ENCODE peak calls at places on chromosome 18, in eight cellular contexts. G is A172, R is T-helper 1 cell, A is anterior cingulate cortex, Z is GM03348, U is HuH-7, E is NCI-H2081, C is fibroblast of gingiva. Q is an unnamed sample.

GRCh38 chr18:77098554-77099174 is 33.9 kb downstream of the MBP start:
- DNase-seq in C (no peak), G (no peak), R (no peak), E (no peak), A (no peak), Z (no peak), U (no peak), Q (no peak)

GRCh38 chr18:55421612-55422381 is 166.2 kb downstream of the TCF4 start:
- DNase-seq in U (no peak), C (peak), G (no peak), R (no peak), Z (peak), E (peak), A (no peak), Q (no peak)

GRCh38 chr18:23828426-23828825 is 139.2 kb downstream of the LAMA3 start:
- DNase-seq in Z (peak), E (peak), G (peak), A (no peak), U (no peak), R (no peak), C (peak), Q (no peak)

GRCh38 chr18:79902640-79903039 is 48.8 kb downstream of the SLC66A2 start:
- DNase-seq in Z (no peak), U (no peak), C (no peak), E (no peak), A (no peak), R (no peak), G (no peak), Q (no peak)

GRCh38 chr18:11154983-11155759 is 5.8 kb upstream of the PIEZO2 start:
- DNase-seq in Z (peak), G (no peak), U (no peak), C (peak), A (no peak), E (no peak), R (no peak), Q (no peak)

GRCh38 chr18:741931-742512 is 29.6 kb upstream of the ENOSF1 start:
- DNase-seq in A (no peak), E (peak), U (peak), Z (peak), G (peak), R (no peak), C (peak), Q (peak)

GRCh38 chr18:8828798-8829197 is 123.4 kb downstream of the MTCL1 start:
- DNase-seq in A (no peak), G (no peak), U (no peak), R (no peak), Z (no peak), E (no peak), C (no peak), Q (no peak)

GRCh38 chr18:76359909-76360308 is 135.1 kb downstream of the ZNF516 start:
- DNase-seq in G (no peak), R (no peak), E (no peak), Z (no peak), C (no peak), U (no peak), A (no peak), Q (no peak)

GRCh38 chr18:41579185-41579584 is 375.8 kb upstream of the PIK3C3 start:
- DNase-seq in A (no peak), C (no peak), G (no peak), Z (no peak), E (no peak), U (no peak), R (no peak), Q (no peak)

GRCh38 chr18:79914614-79915160 is 36.8 kb downstream of the SLC66A2 start:
- DNase-seq in R (no peak), U (no peak), C (no peak), Z (no peak), A (no peak), E (no peak), G (no peak), Q (no peak)

GRCh38 chr18:26549486-26550435 is 1.4 kb upstream of the KCTD1 start:
- DNase-seq in Z (peak), A (peak), G (peak), U (peak), E (peak), R (no peak), C (peak), Q (no peak)

GRCh38 chr18:79988925-79989361 is 580 bp upstream of the TXNL4A start:
- DNase-seq in U (no peak), C (peak), Z (peak), E (peak), G (peak), R (no peak), A (no peak), Q (no peak)

GRCh38 chr18:55420665-55420964 is 167.4 kb downstream of the TCF4 start:
- DNase-seq in E (no peak), G (no peak), Z (no peak), A (no peak), U (no peak), R (no peak), C (no peak), Q (no peak)

GRCh38 chr18:77024476-77024875 is 108.1 kb downstream of the MBP start:
- DNase-seq in A (no peak), C (no peak), U (no peak), G (no peak), E (no peak), R (no peak), Z (no peak), Q (no peak)

GRCh38 chr18:14912967-14913366 is 165.0 kb downstream of the ANKRD30B start:
- DNase-seq in Z (no peak), U (no peak), A (no peak), C (no peak), R (no peak), G (no peak), E (no peak), Q (no peak)

GRCh38 chr18:79530821-79531220 is 135.1 kb downstream of the NFATC1 start:
- DNase-seq in U (no peak), G (no peak), A (no peak), E (no peak), Z (no peak), C (no peak), R (no peak), Q (no peak)

GRCh38 chr18:51955136-51955535 is 384.9 kb upstream of the DCC start:
- DNase-seq in R (no peak), Z (no peak), E (no peak), U (no peak), C (no peak), G (no peak), A (no peak), Q (no peak)

GRCh38 chr18:5987217-5987616 is 91.9 kb upstream of the TMEM200C start:
- DNase-seq in A (no peak), R (no peak), E (no peak), C (no peak), U (no peak), Z (no peak), G (no peak), Q (no peak)

GRCh38 chr18:76495435-76496199 is 575 bp upstream of the ZNF516 start:
- DNase-seq in Z (peak), C (no peak), G (no peak), R (no peak), E (peak), A (no peak), U (peak), Q (no peak)

GRCh38 chr18:68342039-68342659 is 372.8 kb downstream of the TMX3 start:
- DNase-seq in G (no peak), C (no peak), E (no peak), R (no peak), A (no peak), Z (no peak), U (no peak), Q (no peak)

GRCh38 chr18:79400591-79401381 is 5.1 kb downstream of the NFATC1 start:
- DNase-seq in U (no peak), A (no peak), R (peak), Z (no peak), G (no peak), E (no peak), C (no peak), Q (no peak)